ENCODE peak calls at places on chromosome 1, in five cellular contexts. One of them, this sample, is unnamed.

GRCh38 chr1:24027838-24028468 is 47.8 kb upstream of the SRSF10 start:
- DNase-seq in endothelial cell: no peak
- DNase-seq in type B pancreatic cell: no peak
- DNase-seq in GM23248: peak
- DNase-seq in T47D: peak
- DNase-seq in this sample: no peak

GRCh38 chr1:205424881-205425635 is 3.2 kb upstream of the LEMD1 start:
- DNase-seq in GM23248: no peak
- DNase-seq in T47D: no peak
- DNase-seq in type B pancreatic cell: no peak
- DNase-seq in endothelial cell: no peak
- DNase-seq in this sample: no peak

GRCh38 chr1:12179111-12179519 is 12.3 kb downstream of the TNFRSF1B start:
- DNase-seq in T47D: no peak
- DNase-seq in type B pancreatic cell: no peak
- DNase-seq in endothelial cell: no peak
- DNase-seq in GM23248: no peak
- DNase-seq in this sample: no peak

GRCh38 chr1:230753586-230754251 is 6.5 kb downstream of the CAPN9 start:
- DNase-seq in GM23248: no peak
- DNase-seq in type B pancreatic cell: no peak
- DNase-seq in T47D: peak
- DNase-seq in endothelial cell: peak
- DNase-seq in this sample: no peak

GRCh38 chr1:100187912-100188311 is 9.9 kb upstream of the LRRC39 start:
- DNase-seq in T47D: peak
- DNase-seq in GM23248: peak
- DNase-seq in endothelial cell: no peak
- DNase-seq in type B pancreatic cell: no peak
- DNase-seq in this sample: no peak

GRCh38 chr1:94623560-94624148 is 82.1 kb upstream of the F3 start:
- DNase-seq in GM23248: no peak
- DNase-seq in T47D: no peak
- DNase-seq in type B pancreatic cell: no peak
- DNase-seq in endothelial cell: no peak
- DNase-seq in this sample: no peak

GRCh38 chr1:196271212-196271947 is 336.9 kb downstream of the KCNT2 start:
- DNase-seq in endothelial cell: no peak
- DNase-seq in T47D: no peak
- DNase-seq in GM23248: no peak
- DNase-seq in type B pancreatic cell: no peak
- DNase-seq in this sample: no peak

GRCh38 chr1:211305044-211305443 is 21.6 kb upstream of the TRAF5 start:
- DNase-seq in endothelial cell: no peak
- DNase-seq in type B pancreatic cell: no peak
- DNase-seq in GM23248: peak
- DNase-seq in T47D: no peak
- DNase-seq in this sample: no peak

GRCh38 chr1:156601892-156602291 is 613 bp upstream of the GPATCH4 start:
- DNase-seq in T47D: no peak
- DNase-seq in GM23248: no peak
- DNase-seq in endothelial cell: no peak
- DNase-seq in type B pancreatic cell: no peak
- DNase-seq in this sample: no peak

GRCh38 chr1:234570336-234570735 is 39.6 kb downstream of the IRF2BP2 start:
- DNase-seq in T47D: no peak
- DNase-seq in GM23248: no peak
- DNase-seq in type B pancreatic cell: peak
- DNase-seq in endothelial cell: no peak
- DNase-seq in this sample: no peak

GRCh38 chr1:76240321-76240720 is 165.8 kb downstream of the ST6GALNAC3 start:
- DNase-seq in endothelial cell: no peak
- DNase-seq in GM23248: no peak
- DNase-seq in type B pancreatic cell: no peak
- DNase-seq in T47D: no peak
- DNase-seq in this sample: no peak

GRCh38 chr1:213996320-213997022 is 8.7 kb downstream of the PROX1 start:
- DNase-seq in endothelial cell: no peak
- DNase-seq in type B pancreatic cell: no peak
- DNase-seq in T47D: no peak
- DNase-seq in GM23248: peak
- DNase-seq in this sample: no peak

GRCh38 chr1:172708452-172708851 is 49.5 kb downstream of the FASLG start:
- DNase-seq in type B pancreatic cell: no peak
- DNase-seq in T47D: no peak
- DNase-seq in GM23248: no peak
- DNase-seq in endothelial cell: no peak
- DNase-seq in this sample: no peak

GRCh38 chr1:230283678-230284077 is 142.5 kb downstream of the PGBD5 start:
- DNase-seq in GM23248: no peak
- DNase-seq in T47D: no peak
- DNase-seq in type B pancreatic cell: no peak
- DNase-seq in endothelial cell: no peak
- DNase-seq in this sample: no peak

GRCh38 chr1:78277253-78277652 is 213.5 kb upstream of the PTGFR start:
- DNase-seq in T47D: no peak
- DNase-seq in type B pancreatic cell: no peak
- DNase-seq in endothelial cell: no peak
- DNase-seq in GM23248: peak
- DNase-seq in this sample: no peak

GRCh38 chr1:235953801-235954200 is 87.1 kb upstream of the LYST start:
- DNase-seq in T47D: no peak
- DNase-seq in endothelial cell: no peak
- DNase-seq in GM23248: peak
- DNase-seq in type B pancreatic cell: no peak
- DNase-seq in this sample: no peak

GRCh38 chr1:32782086-32782485 is 35.1 kb downstream of the YARS1 start:
- DNase-seq in endothelial cell: no peak
- DNase-seq in type B pancreatic cell: no peak
- DNase-seq in GM23248: no peak
- DNase-seq in T47D: no peak
- DNase-seq in this sample: no peak